ENCODE peak calls at places on chromosomes 3 and 15, in six cellular contexts. One of them, this sample, is unnamed.

GRCh38 chr15:68389936-68390790 is 41.8 kb downstream of the ITGA11 start:
- DNase-seq in astrocyte: peak
- DNase-seq in brain microvascular endothelial cell: peak
- DNase-seq in right lobe of liver: no peak
- DNase-seq in GM23338: no peak
- DNase-seq in Peyer's patch: no peak
- DNase-seq in this sample: no peak

GRCh38 chr3:63304421-63304820 is 26.3 kb downstream of the SYNPR start:
- DNase-seq in brain microvascular endothelial cell: no peak
- DNase-seq in Peyer's patch: no peak
- DNase-seq in astrocyte: no peak
- DNase-seq in GM23338: no peak
- DNase-seq in right lobe of liver: no peak
- DNase-seq in this sample: no peak

GRCh38 chr15:58440922-58441321 is 9.1 kb downstream of the LIPC start:
- DNase-seq in brain microvascular endothelial cell: no peak
- DNase-seq in Peyer's patch: no peak
- DNase-seq in right lobe of liver: no peak
- DNase-seq in GM23338: peak
- DNase-seq in astrocyte: no peak
- DNase-seq in this sample: no peak

GRCh38 chr3:154122096-154122911 is 1.1 kb downstream of the ARHGEF26 start:
- DNase-seq in brain microvascular endothelial cell: no peak
- DNase-seq in astrocyte: no peak
- DNase-seq in right lobe of liver: peak
- DNase-seq in Peyer's patch: no peak
- DNase-seq in GM23338: peak
- DNase-seq in this sample: no peak

GRCh38 chr15:71451080-71451479 is 335.8 kb downstream of the THSD4 start:
- DNase-seq in right lobe of liver: no peak
- DNase-seq in GM23338: no peak
- DNase-seq in astrocyte: no peak
- DNase-seq in brain microvascular endothelial cell: no peak
- DNase-seq in Peyer's patch: no peak
- DNase-seq in this sample: no peak

GRCh38 chr15:59169337-59169736 is 37.3 kb upstream of the LDHAL6B start:
- DNase-seq in brain microvascular endothelial cell: peak
- DNase-seq in Peyer's patch: no peak
- DNase-seq in right lobe of liver: no peak
- DNase-seq in astrocyte: peak
- DNase-seq in GM23338: no peak
- DNase-seq in this sample: no peak

GRCh38 chr3:17811633-17812032 is 69.2 kb upstream of the TBC1D5 start:
- DNase-seq in brain microvascular endothelial cell: no peak
- DNase-seq in Peyer's patch: no peak
- DNase-seq in right lobe of liver: no peak
- DNase-seq in GM23338: no peak
- DNase-seq in astrocyte: no peak
- DNase-seq in this sample: no peak

GRCh38 chr3:142931222-142931621 is 32.3 kb downstream of the PAQR9 start:
- DNase-seq in Peyer's patch: no peak
- DNase-seq in brain microvascular endothelial cell: no peak
- DNase-seq in right lobe of liver: no peak
- DNase-seq in astrocyte: no peak
- DNase-seq in GM23338: peak
- DNase-seq in this sample: no peak

GRCh38 chr15:83380026-83380425 is 67.1 kb upstream of the SH3GL3 start:
- DNase-seq in right lobe of liver: no peak
- DNase-seq in astrocyte: peak
- DNase-seq in GM23338: no peak
- DNase-seq in brain microvascular endothelial cell: no peak
- DNase-seq in Peyer's patch: no peak
- DNase-seq in this sample: no peak

GRCh38 chr3:188956839-188957489 is 214.8 kb upstream of the TPRG1 start:
- DNase-seq in brain microvascular endothelial cell: peak
- DNase-seq in astrocyte: peak
- DNase-seq in Peyer's patch: no peak
- DNase-seq in right lobe of liver: no peak
- DNase-seq in GM23338: peak
- DNase-seq in this sample: no peak

GRCh38 chr3:24352893-24353553 is 141.6 kb downstream of the THRB start:
- DNase-seq in brain microvascular endothelial cell: no peak
- DNase-seq in Peyer's patch: no peak
- DNase-seq in right lobe of liver: no peak
- DNase-seq in GM23338: no peak
- DNase-seq in astrocyte: no peak
- DNase-seq in this sample: no peak
- H3K27ac ChIP-seq in brain microvascular endothelial cell: no peak
- H3K27ac ChIP-seq in Peyer's patch: no peak
- H3K27ac ChIP-seq in right lobe of liver: no peak
- H3K27ac ChIP-seq in GM23338: no peak
- H3K27ac ChIP-seq in astrocyte: no peak
- H3K27ac ChIP-seq in this sample: no peak

DNA sequence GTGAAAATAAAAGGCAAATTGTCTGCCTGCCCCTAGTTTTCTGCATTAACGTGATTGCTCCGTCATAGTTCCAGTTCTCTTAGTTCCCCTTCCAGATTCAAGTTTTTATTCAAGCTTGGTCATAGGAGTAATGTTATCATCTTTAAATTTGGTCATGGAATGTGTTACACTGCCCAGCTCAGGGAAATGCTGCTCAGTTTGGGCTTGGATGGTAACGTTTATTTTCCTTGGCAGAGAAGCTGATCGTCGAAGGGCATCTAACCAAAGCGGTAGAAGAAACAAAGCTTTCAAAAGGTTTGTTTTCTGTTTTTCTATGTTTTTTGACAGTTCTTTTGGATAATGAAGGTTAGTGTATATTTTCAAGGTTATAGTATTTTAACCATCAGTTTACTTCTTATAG is 118.4 kb upstream of the FLNB start:
- DNase-seq in Peyer's patch: no peak
- DNase-seq in astrocyte: peak
- DNase-seq in GM23338: no peak
- DNase-seq in right lobe of liver: no peak
- DNase-seq in brain microvascular endothelial cell: no peak
- DNase-seq in this sample: no peak
- H3K4me3 ChIP-seq in Peyer's patch: no peak
- H3K4me3 ChIP-seq in astrocyte: no peak
- H3K4me3 ChIP-seq in GM23338: no peak
- H3K4me3 ChIP-seq in right lobe of liver: no peak
- H3K4me3 ChIP-seq in brain microvascular endothelial cell: no peak
- H3K4me3 ChIP-seq in this sample: no peak

DNA sequence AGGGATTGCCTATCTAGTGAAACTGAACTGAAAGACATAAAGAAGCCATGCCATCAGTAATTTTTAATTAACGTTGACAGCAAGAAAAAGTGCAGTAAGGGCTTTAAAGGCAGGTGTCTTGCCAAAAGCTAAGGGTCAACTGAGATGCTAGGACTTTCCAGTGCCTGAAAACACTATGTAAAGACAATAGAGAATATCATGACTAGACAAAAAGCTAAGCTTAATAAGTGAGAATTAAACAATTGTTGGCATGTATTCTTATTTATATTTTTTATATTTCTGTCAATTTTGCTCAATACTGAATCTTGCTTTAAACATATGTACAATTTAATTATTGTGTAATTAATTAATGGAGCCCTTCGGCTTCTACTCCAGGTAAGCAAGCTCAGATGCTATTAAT is 803.1 kb downstream of the IGSF11 start:
- DNase-seq in right lobe of liver: no peak
- DNase-seq in GM23338: no peak
- DNase-seq in astrocyte: no peak
- DNase-seq in brain microvascular endothelial cell: no peak
- DNase-seq in Peyer's patch: no peak
- DNase-seq in this sample: no peak
- TF ChIP-seq CTCF in right lobe of liver: no peak
- TF ChIP-seq CTCF in GM23338: no peak
- TF ChIP-seq CTCF in astrocyte: no peak
- TF ChIP-seq CTCF in brain microvascular endothelial cell: no peak
- TF ChIP-seq CTCF in Peyer's patch: no peak
- TF ChIP-seq CTCF in this sample: no peak

DNA sequence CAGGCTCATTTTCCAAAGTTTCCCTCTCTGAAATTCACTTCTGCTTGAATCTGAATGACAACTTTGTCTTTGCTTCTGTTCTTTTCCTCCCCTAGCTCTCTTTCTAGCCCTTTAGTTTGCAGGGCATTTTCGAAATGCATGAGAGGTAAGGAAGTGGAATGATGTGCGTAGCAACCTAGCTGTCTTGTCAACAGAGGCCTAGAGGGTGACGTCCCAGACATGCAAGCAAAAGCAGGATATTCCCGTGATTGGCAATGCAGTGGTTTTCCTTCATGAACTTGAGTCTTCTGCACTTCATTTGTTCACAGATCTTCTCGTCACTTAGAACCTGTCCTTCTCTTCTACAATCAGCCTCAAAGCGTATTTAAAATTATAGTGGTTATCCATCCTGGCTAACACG is 51.9 kb upstream of the PPP4R2 start:
- DNase-seq in Peyer's patch: no peak
- DNase-seq in right lobe of liver: no peak
- DNase-seq in GM23338: no peak
- DNase-seq in astrocyte: no peak
- DNase-seq in brain microvascular endothelial cell: no peak
- DNase-seq in this sample: no peak
- H3K27ac ChIP-seq in Peyer's patch: no peak
- H3K27ac ChIP-seq in right lobe of liver: no peak
- H3K27ac ChIP-seq in GM23338: no peak
- H3K27ac ChIP-seq in astrocyte: no peak
- H3K27ac ChIP-seq in brain microvascular endothelial cell: no peak
- H3K27ac ChIP-seq in this sample: no peak

GRCh38 chr3:50204052-50204803 is 843 bp upstream of the SLC38A3 start:
- DNase-seq in Peyer's patch: no peak
- DNase-seq in brain microvascular endothelial cell: no peak
- DNase-seq in right lobe of liver: no peak
- DNase-seq in astrocyte: no peak
- DNase-seq in GM23338: no peak
- DNase-seq in this sample: no peak

GRCh38 chr3:50207359-50208042 is 2.4 kb downstream of the SLC38A3 start:
- DNase-seq in right lobe of liver: peak
- DNase-seq in GM23338: no peak
- DNase-seq in astrocyte: no peak
- DNase-seq in Peyer's patch: no peak
- DNase-seq in brain microvascular endothelial cell: no peak
- DNase-seq in this sample: no peak

GRCh38 chr3:50203113-50203852 is 1.8 kb upstream of the SLC38A3 start:
- DNase-seq in right lobe of liver: peak
- DNase-seq in brain microvascular endothelial cell: no peak
- DNase-seq in GM23338: no peak
- DNase-seq in Peyer's patch: no peak
- DNase-seq in astrocyte: no peak
- DNase-seq in this sample: no peak

GRCh38 chr3:50204804-50205718 is at the start of gene SLC38A3:
- DNase-seq in astrocyte: no peak
- DNase-seq in GM23338: peak
- DNase-seq in brain microvascular endothelial cell: no peak
- DNase-seq in Peyer's patch: no peak
- DNase-seq in right lobe of liver: peak
- DNase-seq in this sample: no peak

GRCh38 chr3:50205719-50206276 is 727 bp downstream of the SLC38A3 start:
- DNase-seq in right lobe of liver: peak
- DNase-seq in Peyer's patch: peak
- DNase-seq in brain microvascular endothelial cell: no peak
- DNase-seq in GM23338: peak
- DNase-seq in astrocyte: peak
- DNase-seq in this sample: no peak
- H3K4me3 ChIP-seq in right lobe of liver: peak
- H3K4me3 ChIP-seq in Peyer's patch: no peak
- H3K4me3 ChIP-seq in brain microvascular endothelial cell: no peak
- H3K4me3 ChIP-seq in GM23338: peak
- H3K4me3 ChIP-seq in astrocyte: peak
- H3K4me3 ChIP-seq in this sample: peak

GRCh38 chr3:103410231-103410630 is 975.4 kb downstream of the ZPLD1 start:
- DNase-seq in Peyer's patch: no peak
- DNase-seq in GM23338: peak
- DNase-seq in astrocyte: no peak
- DNase-seq in brain microvascular endothelial cell: no peak
- DNase-seq in right lobe of liver: no peak
- DNase-seq in this sample: no peak
- TF ChIP-seq CTCF in Peyer's patch: no peak
- TF ChIP-seq CTCF in GM23338: peak
- TF ChIP-seq CTCF in astrocyte: no peak
- TF ChIP-seq CTCF in brain microvascular endothelial cell: peak
- TF ChIP-seq CTCF in right lobe of liver: no peak
- TF ChIP-seq CTCF in this sample: no peak

DNA sequence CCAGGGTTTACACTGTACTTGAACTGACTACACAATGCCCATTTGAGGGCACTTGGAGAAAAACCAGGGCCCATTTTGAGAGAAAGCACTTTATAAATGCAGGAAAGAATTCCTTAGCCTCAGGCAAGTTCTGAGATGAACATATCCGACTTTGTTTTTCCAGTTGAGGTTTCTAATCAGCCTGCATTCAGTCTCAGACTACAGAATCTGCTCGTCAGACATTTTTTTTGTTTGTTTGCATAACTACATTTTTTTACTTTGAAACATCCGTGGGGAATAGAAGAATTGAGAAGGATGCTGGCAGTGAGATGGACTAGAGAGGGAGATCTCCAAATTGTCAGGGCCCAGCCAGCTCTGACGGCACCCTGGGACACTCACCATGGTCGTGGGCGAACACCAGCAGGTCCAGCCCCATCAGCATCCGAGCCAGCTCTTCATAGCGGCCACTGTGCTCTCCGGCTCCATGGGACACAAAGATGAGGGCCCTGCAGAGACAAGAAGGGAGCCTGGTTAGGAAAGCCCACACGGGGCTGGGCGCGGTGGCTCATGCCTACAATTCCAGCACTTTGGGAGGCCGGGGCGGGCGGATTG is 40.8 kb downstream of the MGLL start:
- DNase-seq in brain microvascular endothelial cell: peak
- DNase-seq in right lobe of liver: no peak
- DNase-seq in astrocyte: peak
- DNase-seq in Peyer's patch: no peak
- DNase-seq in GM23338: no peak
- DNase-seq in this sample: no peak
- H3K27ac ChIP-seq in brain microvascular endothelial cell: peak
- H3K27ac ChIP-seq in right lobe of liver: peak
- H3K27ac ChIP-seq in astrocyte: peak
- H3K27ac ChIP-seq in Peyer's patch: no peak
- H3K27ac ChIP-seq in GM23338: no peak
- H3K27ac ChIP-seq in this sample: peak

GRCh38 chr3:180987344-180987743 is 2.2 kb downstream of the DNAJC19 start:
- DNase-seq in GM23338: no peak
- DNase-seq in brain microvascular endothelial cell: no peak
- DNase-seq in Peyer's patch: no peak
- DNase-seq in astrocyte: no peak
- DNase-seq in right lobe of liver: no peak
- DNase-seq in this sample: no peak
- H3K4me3 ChIP-seq in GM23338: no peak
- H3K4me3 ChIP-seq in brain microvascular endothelial cell: no peak
- H3K4me3 ChIP-seq in Peyer's patch: no peak
- H3K4me3 ChIP-seq in astrocyte: no peak
- H3K4me3 ChIP-seq in right lobe of liver: no peak
- H3K4me3 ChIP-seq in this sample: no peak

DNA sequence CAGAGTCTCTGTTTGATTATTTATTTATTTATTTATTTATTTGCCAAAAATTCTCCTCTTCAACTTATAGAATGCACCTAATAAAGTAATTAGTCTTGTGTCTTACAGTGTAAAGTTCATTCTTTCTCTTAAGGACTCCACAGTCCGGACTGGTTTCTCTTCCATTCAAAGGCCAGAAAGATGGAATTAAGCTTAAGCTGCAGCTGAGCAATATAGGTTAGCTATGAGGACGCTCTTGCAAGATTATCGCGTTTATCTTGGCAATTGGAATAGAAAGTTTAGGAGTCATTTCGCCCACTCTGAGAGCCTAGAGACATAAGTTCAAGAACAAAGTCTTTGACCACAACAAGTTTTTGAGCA is 15.0 kb downstream of the TAGLN3 start:
- DNase-seq in GM23338: no peak
- DNase-seq in brain microvascular endothelial cell: no peak
- DNase-seq in astrocyte: no peak
- DNase-seq in right lobe of liver: no peak
- DNase-seq in Peyer's patch: no peak
- DNase-seq in this sample: no peak
- TF ChIP-seq CTCF in GM23338: no peak
- TF ChIP-seq CTCF in brain microvascular endothelial cell: no peak
- TF ChIP-seq CTCF in astrocyte: no peak
- TF ChIP-seq CTCF in right lobe of liver: no peak
- TF ChIP-seq CTCF in Peyer's patch: no peak
- TF ChIP-seq CTCF in this sample: no peak